ENCODE peak calls at places on chromosome 4, in six cellular contexts. L is H9, S is neuronal stem cell, F is mesenchymal stem cell, A is H1, N is trophoblast cell. I is an unnamed sample. For H3K27me3, the result is how much of the 10 kb centered on the place peaks cover.

GRCh38 chr4:15234101-15234500 is 193.7 kb upstream of the C1QTNF7 start:
- DNase-seq in L (no peak), S (no peak), F (peak), A (no peak), N (no peak), I (peak)

GRCh38 chr4:183284965-183285364 is 35.1 kb downstream of the CLDN22 start:
- DNase-seq in L (no peak), S (no peak), F (peak), A (no peak), N (no peak), I (peak)

GRCh38 chr4:140135529-140136021 is 18.4 kb downstream of the MAML3 start:
- DNase-seq in L (no peak), S (no peak), F (peak), A (no peak), N (no peak), I (no peak)

GRCh38 chr4:126267689-126268088 is 952.9 kb downstream of the FAT4 start:
- DNase-seq in L (no peak), S (no peak), F (peak), A (no peak), N (peak), I (peak)

GRCh38 chr4:53711916-53712315 is 120.6 kb upstream of the LNX1 start:
- DNase-seq in L (no peak), S (no peak), F (no peak), A (no peak), N (no peak), I (no peak)

GRCh38 chr4:109967798-109968520 is 55.3 kb downstream of the EGF start:
- DNase-seq in L (no peak), S (no peak), F (peak), A (no peak), N (peak), I (peak)

GRCh38 chr4:47816748-47817147 is 21.1 kb downstream of the CORIN start:
- DNase-seq in L (no peak), S (no peak), F (no peak), A (no peak), N (no peak), I (no peak)

GRCh38 chr4:148643851-148644250 is 201.6 kb upstream of the NR3C2 start:
- DNase-seq in L (no peak), S (no peak), F (no peak), A (no peak), N (no peak), I (no peak)

GRCh38 chr4:23232987-23233386 is 540.2 kb downstream of the GBA3 start:
- DNase-seq in L (no peak), S (no peak), F (no peak), A (no peak), N (no peak), I (no peak)

GRCh38 chr4:37758226-37758625 is 68.3 kb upstream of the PGM2 start:
- DNase-seq in L (no peak), S (no peak), F (peak), A (no peak), N (peak), I (peak)

GRCh38 chr4:162010362-162010761 is 153.4 kb downstream of the FSTL5 start:
- DNase-seq in L (no peak), S (no peak), F (peak), A (no peak), N (no peak), I (no peak)
- H3K14ac ChIP-seq in L (no peak), S (no peak), F (no peak), A (no peak), N (no peak), I (no peak)

GRCh38 chr4:186227221-186227620 is at the start of gene KLKB1:
- DNase-seq in L (no peak), S (no peak), F (no peak), A (no peak), N (no peak), I (no peak)

GRCh38 chr4:186225848-186226247 is 1.5 kb upstream of the KLKB1 start:
- DNase-seq in L (no peak), S (no peak), F (no peak), A (no peak), N (no peak), I (no peak)

GRCh38 chr4:186226521-186227189 is 652 bp upstream of the KLKB1 start:
- DNase-seq in L (no peak), S (no peak), F (no peak), A (no peak), N (no peak), I (no peak)

GRCh38 chr4:186228514-186228894 is 1.2 kb downstream of the KLKB1 start:
- DNase-seq in L (no peak), S (no peak), F (no peak), A (no peak), N (no peak), I (no peak)

DNA sequence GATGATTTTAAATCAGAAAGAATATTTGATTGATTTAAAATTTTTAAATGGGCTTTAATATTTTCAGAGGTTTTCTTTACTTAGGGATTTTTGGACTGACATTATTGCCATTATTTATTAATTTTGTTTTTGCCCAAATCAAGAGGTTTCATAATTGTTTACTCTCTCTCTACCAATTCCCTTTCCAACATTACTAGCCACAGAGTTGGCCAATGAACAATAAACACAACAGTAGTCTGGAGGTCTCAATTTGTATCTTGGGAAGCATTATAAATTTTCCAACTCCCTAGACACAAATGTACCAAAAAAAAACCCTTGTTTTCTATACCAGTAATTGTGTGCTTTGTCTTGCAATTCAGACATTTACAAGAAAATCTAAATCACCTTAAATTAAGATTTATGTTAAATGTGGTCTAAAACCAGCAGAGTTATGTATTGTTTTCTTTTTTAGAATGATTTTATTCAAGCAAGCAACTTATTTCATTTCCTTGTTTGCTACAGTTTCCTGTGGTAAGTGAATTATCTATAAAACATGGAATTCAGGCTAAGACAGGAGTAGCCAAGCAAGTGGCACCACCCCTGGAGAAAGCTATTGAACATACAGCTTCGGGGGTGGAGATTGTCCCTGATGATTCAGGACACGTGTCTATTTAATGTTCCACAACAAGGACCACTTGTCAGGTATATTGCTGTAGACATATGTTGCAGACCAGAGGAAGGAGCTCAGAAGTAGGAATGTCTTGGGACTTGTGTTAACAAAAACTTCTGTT is 622 bp downstream of the KLKB1 start:
- DNase-seq in L (no peak), S (no peak), F (no peak), A (no peak), N (no peak), I (no peak)
- H3K27me3 ChIP-seq in L (under half), S (under half), F (under half), A (under half), N (under half), I (under half)

GRCh38 chr4:113336556-113336955 is 287.1 kb downstream of the ANK2 start:
- DNase-seq in L (no peak), S (no peak), F (no peak), A (no peak), N (no peak), I (no peak)
- H2BK120ac ChIP-seq in L (no peak), S (no peak), F (no peak), A (no peak), N (no peak), I (no peak)

DNA sequence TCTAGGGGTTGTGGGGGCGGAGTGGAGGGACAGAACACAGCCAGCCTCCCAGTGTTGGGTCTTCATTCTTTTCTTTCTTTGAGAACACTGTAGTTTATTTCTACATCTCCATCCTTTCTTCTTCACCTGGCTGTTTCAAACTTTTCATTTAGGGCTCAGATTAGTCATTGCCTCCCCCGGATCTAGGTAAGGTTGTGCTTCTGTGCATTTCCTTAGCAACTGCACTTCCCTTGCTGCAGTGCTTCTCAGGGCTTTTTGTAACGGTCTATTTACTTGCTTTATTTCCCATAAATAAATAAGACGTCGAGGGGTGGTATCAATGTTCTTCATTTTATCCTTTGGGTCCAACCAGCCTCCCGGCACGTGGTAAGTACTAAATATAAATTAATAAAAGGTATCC is 31.3 kb downstream of the ADGRL3 start:
- DNase-seq in L (no peak), S (no peak), F (no peak), A (no peak), N (no peak), I (no peak)
- H3K14ac ChIP-seq in L (no peak), S (no peak), F (no peak), A (no peak), N (no peak), I (no peak)

I was measured in IMR-90.